ENCODE peak calls at places on chromosomes 16 and 17, in four cellular contexts. One of them, this sample, is unnamed. For H3K4me1, the result is how much of the 10 kb centered on the place peaks cover.

GRCh38 chr16:70341600-70341999 is 5.1 kb upstream of the DDX19A start:
- DNase-seq in neural progenitor cell: no peak
- DNase-seq in CD4-positive, alpha-beta memory T cell: no peak
- DNase-seq in mammary epithelial cell: no peak
- DNase-seq in this sample: no peak

GRCh38 chr16:31876955-31877828 is 3.6 kb downstream of the ZNF267 start:
- DNase-seq in neural progenitor cell: no peak
- DNase-seq in CD4-positive, alpha-beta memory T cell: peak
- DNase-seq in mammary epithelial cell: peak
- DNase-seq in this sample: peak

GRCh38 chr16:12057276-12057675 is 80.7 kb downstream of the SNX29 start:
- DNase-seq in neural progenitor cell: no peak
- DNase-seq in CD4-positive, alpha-beta memory T cell: no peak
- DNase-seq in mammary epithelial cell: no peak
- DNase-seq in this sample: no peak

GRCh38 chr17:35241520-35241919 is 1.4 kb upstream of the SLFN5 start:
- DNase-seq in neural progenitor cell: no peak
- DNase-seq in CD4-positive, alpha-beta memory T cell: no peak
- DNase-seq in mammary epithelial cell: no peak
- DNase-seq in this sample: peak

GRCh38 chr17:71472809-71473789 is 647.7 kb upstream of the SOX9 start:
- DNase-seq in neural progenitor cell: peak
- DNase-seq in CD4-positive, alpha-beta memory T cell: no peak
- DNase-seq in mammary epithelial cell: peak
- DNase-seq in this sample: no peak

GRCh38 chr17:43701318-43701743 is 39.6 kb upstream of the MEOX1 start:
- DNase-seq in neural progenitor cell: no peak
- DNase-seq in CD4-positive, alpha-beta memory T cell: no peak
- DNase-seq in mammary epithelial cell: peak
- DNase-seq in this sample: no peak

GRCh38 chr16:13923703-13924298 is 3.8 kb downstream of the ERCC4 start:
- DNase-seq in neural progenitor cell: peak
- DNase-seq in CD4-positive, alpha-beta memory T cell: peak
- DNase-seq in mammary epithelial cell: peak
- DNase-seq in this sample: no peak

GRCh38 chr16:84286568-84287220 is 8.0 kb upstream of the WFDC1 start:
- DNase-seq in neural progenitor cell: no peak
- DNase-seq in CD4-positive, alpha-beta memory T cell: no peak
- DNase-seq in mammary epithelial cell: no peak
- DNase-seq in this sample: no peak

GRCh38 chr17:80918731-80919130 is 72.9 kb upstream of the CHMP6 start:
- DNase-seq in neural progenitor cell: no peak
- DNase-seq in CD4-positive, alpha-beta memory T cell: no peak
- DNase-seq in mammary epithelial cell: no peak
- DNase-seq in this sample: no peak

GRCh38 chr16:81127051-81127450 is 30.9 kb upstream of the GCSH start:
- DNase-seq in neural progenitor cell: no peak
- DNase-seq in CD4-positive, alpha-beta memory T cell: no peak
- DNase-seq in mammary epithelial cell: peak
- DNase-seq in this sample: no peak

GRCh38 chr16:1964046-1964505 is 550 bp downstream of the RPS2 start:
- DNase-seq in neural progenitor cell: peak
- DNase-seq in CD4-positive, alpha-beta memory T cell: peak
- DNase-seq in mammary epithelial cell: peak
- DNase-seq in this sample: peak

GRCh38 chr16:12405083-12405482 is 398.6 kb downstream of the CPPED1 start:
- DNase-seq in neural progenitor cell: no peak
- DNase-seq in CD4-positive, alpha-beta memory T cell: no peak
- DNase-seq in mammary epithelial cell: no peak
- DNase-seq in this sample: no peak

GRCh38 chr17:7177210-7177953 is 1.8 kb downstream of the ASGR1 start:
- DNase-seq in neural progenitor cell: peak
- DNase-seq in CD4-positive, alpha-beta memory T cell: peak
- DNase-seq in mammary epithelial cell: peak
- DNase-seq in this sample: peak

GRCh38 chr17:16820161-16820877 is 130.3 kb downstream of the CCDC144A start:
- DNase-seq in neural progenitor cell: no peak
- DNase-seq in CD4-positive, alpha-beta memory T cell: no peak
- DNase-seq in mammary epithelial cell: peak
- DNase-seq in this sample: no peak

GRCh38 chr17:74473294-74473693 is 6.9 kb downstream of the CD300A start:
- DNase-seq in neural progenitor cell: no peak
- DNase-seq in CD4-positive, alpha-beta memory T cell: no peak
- DNase-seq in mammary epithelial cell: no peak
- DNase-seq in this sample: no peak

GRCh38 chr17:9907883-9908648 is 3.0 kb upstream of the RCVRN start:
- DNase-seq in neural progenitor cell: no peak
- DNase-seq in CD4-positive, alpha-beta memory T cell: no peak
- DNase-seq in mammary epithelial cell: no peak
- DNase-seq in this sample: no peak

GRCh38 chr17:56029980-56030624 is 123.2 kb upstream of the ANKFN1 start:
- DNase-seq in neural progenitor cell: no peak
- DNase-seq in CD4-positive, alpha-beta memory T cell: no peak
- DNase-seq in mammary epithelial cell: no peak
- DNase-seq in this sample: no peak

GRCh38 chr16:3088450-3088849 is 10.6 kb downstream of the ZSCAN10 start:
- DNase-seq in neural progenitor cell: no peak
- DNase-seq in CD4-positive, alpha-beta memory T cell: no peak
- DNase-seq in mammary epithelial cell: no peak
- DNase-seq in this sample: no peak

GRCh38 chr17:73643012-73643845 is 1.0 kb downstream of the SDK2 start:
- DNase-seq in neural progenitor cell: peak
- DNase-seq in CD4-positive, alpha-beta memory T cell: peak
- DNase-seq in mammary epithelial cell: peak
- DNase-seq in this sample: no peak

GRCh38 chr17:45338023-45338781 is 21.4 kb upstream of the MAP3K14 start:
- DNase-seq in neural progenitor cell: no peak
- DNase-seq in CD4-positive, alpha-beta memory T cell: no peak
- DNase-seq in mammary epithelial cell: no peak
- DNase-seq in this sample: no peak

GRCh38 chr17:8921147-8921546 is 44.4 kb downstream of the PIK3R5 start:
- DNase-seq in neural progenitor cell: no peak
- DNase-seq in CD4-positive, alpha-beta memory T cell: no peak
- DNase-seq in mammary epithelial cell: no peak
- DNase-seq in this sample: no peak

GRCh38 chr17:44005865-44006580 is 1.6 kb downstream of the NAGS start:
- DNase-seq in neural progenitor cell: peak
- DNase-seq in CD4-positive, alpha-beta memory T cell: peak
- DNase-seq in mammary epithelial cell: peak
- DNase-seq in this sample: no peak

GRCh38 chr16:20704281-20704680 is 6.8 kb upstream of the ACSM1 start:
- DNase-seq in neural progenitor cell: no peak
- DNase-seq in CD4-positive, alpha-beta memory T cell: no peak
- DNase-seq in mammary epithelial cell: peak
- DNase-seq in this sample: no peak

GRCh38 chr16:48153689-48154265 is 2.0 kb downstream of the ABCC12 start:
- DNase-seq in neural progenitor cell: no peak
- DNase-seq in CD4-positive, alpha-beta memory T cell: no peak
- DNase-seq in mammary epithelial cell: no peak
- DNase-seq in this sample: no peak

GRCh38 chr16:56606071-56606687 is 2.2 kb upstream of the MT2A start:
- DNase-seq in neural progenitor cell: no peak
- DNase-seq in CD4-positive, alpha-beta memory T cell: no peak
- DNase-seq in mammary epithelial cell: peak
- DNase-seq in this sample: no peak

GRCh38 chr17:74051348-74051747 is 152.1 kb upstream of the RPL38 start:
- DNase-seq in neural progenitor cell: no peak
- DNase-seq in CD4-positive, alpha-beta memory T cell: no peak
- DNase-seq in mammary epithelial cell: no peak
- DNase-seq in this sample: no peak

GRCh38 chr17:8884336-8884990 is 17.0 kb upstream of the PIK3R6 start:
- DNase-seq in neural progenitor cell: no peak
- DNase-seq in CD4-positive, alpha-beta memory T cell: no peak
- DNase-seq in mammary epithelial cell: no peak
- DNase-seq in this sample: no peak

GRCh38 chr16:19843371-19843770 is 41.3 kb downstream of the GPRC5B start:
- DNase-seq in neural progenitor cell: no peak
- DNase-seq in CD4-positive, alpha-beta memory T cell: no peak
- DNase-seq in mammary epithelial cell: peak
- DNase-seq in this sample: no peak

GRCh38 chr16:70565053-70565452 is 41.4 kb downstream of the SF3B3 start:
- DNase-seq in neural progenitor cell: no peak
- DNase-seq in CD4-positive, alpha-beta memory T cell: no peak
- DNase-seq in mammary epithelial cell: no peak
- DNase-seq in this sample: no peak

DNA sequence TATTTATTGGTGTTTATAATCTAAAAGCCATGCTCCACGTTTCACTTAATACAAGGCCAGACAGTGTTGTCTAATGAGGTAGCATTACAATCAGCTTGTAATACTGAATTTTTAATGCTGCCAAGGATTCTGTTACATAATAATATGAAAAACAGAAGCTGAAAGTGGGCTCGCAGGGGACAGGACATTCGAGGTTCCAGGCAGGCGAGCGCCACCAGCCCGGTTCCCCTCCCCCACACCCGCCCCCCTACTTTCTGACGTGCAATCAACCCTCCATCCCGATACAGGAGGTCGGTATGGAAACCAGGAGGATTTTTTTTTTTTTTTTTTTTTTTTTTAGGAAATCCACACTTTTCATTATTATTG is 6.2 kb upstream of the ZFHX3 start:
- DNase-seq in neural progenitor cell: no peak
- DNase-seq in CD4-positive, alpha-beta memory T cell: no peak
- DNase-seq in mammary epithelial cell: no peak
- DNase-seq in this sample: no peak
- H3K4me3 ChIP-seq in neural progenitor cell: no peak
- H3K4me3 ChIP-seq in CD4-positive, alpha-beta memory T cell: no peak
- H3K4me3 ChIP-seq in mammary epithelial cell: no peak
- H3K4me3 ChIP-seq in this sample: no peak

GRCh38 chr17:82525712-82526111 is 6.2 kb downstream of the FOXK2 start:
- DNase-seq in neural progenitor cell: no peak
- DNase-seq in CD4-positive, alpha-beta memory T cell: no peak
- DNase-seq in mammary epithelial cell: no peak
- DNase-seq in this sample: no peak
- H3K4me1 ChIP-seq in neural progenitor cell: under half
- H3K4me1 ChIP-seq in CD4-positive, alpha-beta memory T cell: half or more
- H3K4me1 ChIP-seq in mammary epithelial cell: under half
- H3K4me1 ChIP-seq in this sample: under half

DNA sequence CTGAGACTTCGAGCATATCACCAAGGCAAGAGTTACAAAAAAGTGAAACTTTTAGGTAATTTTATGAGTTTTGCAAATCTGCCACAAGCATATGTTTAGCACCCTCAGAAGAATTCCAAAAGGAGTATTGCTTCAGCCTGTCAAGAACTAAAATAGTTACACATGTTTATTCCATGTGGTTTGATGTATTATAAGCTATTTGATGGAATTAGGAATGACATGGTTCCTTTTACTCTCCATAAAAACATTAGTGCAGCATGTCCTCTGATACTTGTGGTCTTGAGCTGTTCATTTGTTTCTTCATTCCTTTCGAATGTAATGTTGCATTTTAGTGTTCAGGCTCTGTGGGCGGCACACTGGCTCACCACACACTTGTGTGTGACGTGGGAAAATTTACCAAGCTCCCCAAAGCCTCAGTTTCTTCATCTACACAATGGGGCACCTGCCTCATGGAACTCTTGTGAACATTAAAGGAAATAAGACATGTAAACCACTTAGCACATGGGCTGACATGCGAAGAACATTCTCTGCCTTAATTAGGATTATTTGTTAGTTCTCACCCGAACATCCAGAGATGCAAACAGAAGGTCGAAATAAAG is 204.2 kb upstream of the FOXF1 start:
- DNase-seq in neural progenitor cell: no peak
- DNase-seq in CD4-positive, alpha-beta memory T cell: no peak
- DNase-seq in mammary epithelial cell: no peak
- DNase-seq in this sample: no peak
- H3K27ac ChIP-seq in neural progenitor cell: no peak
- H3K27ac ChIP-seq in CD4-positive, alpha-beta memory T cell: no peak
- H3K27ac ChIP-seq in mammary epithelial cell: no peak
- H3K27ac ChIP-seq in this sample: no peak

GRCh38 chr17:42669705-42670198 is 7.0 kb downstream of the PLEKHH3 start:
- DNase-seq in neural progenitor cell: no peak
- DNase-seq in CD4-positive, alpha-beta memory T cell: no peak
- DNase-seq in mammary epithelial cell: no peak
- DNase-seq in this sample: no peak
- H3K4me3 ChIP-seq in neural progenitor cell: peak
- H3K4me3 ChIP-seq in CD4-positive, alpha-beta memory T cell: no peak
- H3K4me3 ChIP-seq in mammary epithelial cell: no peak
- H3K4me3 ChIP-seq in this sample: no peak

GRCh38 chr16:17305694-17306093 is 165.1 kb downstream of the XYLT1 start:
- DNase-seq in neural progenitor cell: no peak
- DNase-seq in CD4-positive, alpha-beta memory T cell: no peak
- DNase-seq in mammary epithelial cell: no peak
- DNase-seq in this sample: no peak

GRCh38 chr16:17302620-17303019 is 168.1 kb downstream of the XYLT1 start:
- DNase-seq in neural progenitor cell: no peak
- DNase-seq in CD4-positive, alpha-beta memory T cell: no peak
- DNase-seq in mammary epithelial cell: no peak
- DNase-seq in this sample: no peak

GRCh38 chr16:17304814-17305169 is 166.0 kb downstream of the XYLT1 start:
- DNase-seq in neural progenitor cell: no peak
- DNase-seq in CD4-positive, alpha-beta memory T cell: no peak
- DNase-seq in mammary epithelial cell: no peak
- DNase-seq in this sample: no peak

GRCh38 chr16:17303101-17303500 is 167.7 kb downstream of the XYLT1 start:
- DNase-seq in neural progenitor cell: no peak
- DNase-seq in CD4-positive, alpha-beta memory T cell: no peak
- DNase-seq in mammary epithelial cell: no peak
- DNase-seq in this sample: no peak

GRCh38 chr16:17304124-17304813 is 166.5 kb downstream of the XYLT1 start:
- DNase-seq in neural progenitor cell: no peak
- DNase-seq in CD4-positive, alpha-beta memory T cell: no peak
- DNase-seq in mammary epithelial cell: peak
- DNase-seq in this sample: no peak
- H3K4me1 ChIP-seq in neural progenitor cell: under half
- H3K4me1 ChIP-seq in CD4-positive, alpha-beta memory T cell: under half
- H3K4me1 ChIP-seq in mammary epithelial cell: under half
- H3K4me1 ChIP-seq in this sample: under half

GRCh38 chr16:15833551-15833950 is 23.3 kb downstream of the MYH11 start:
- DNase-seq in neural progenitor cell: no peak
- DNase-seq in CD4-positive, alpha-beta memory T cell: no peak
- DNase-seq in mammary epithelial cell: no peak
- DNase-seq in this sample: no peak
- H3K27ac ChIP-seq in neural progenitor cell: no peak
- H3K27ac ChIP-seq in CD4-positive, alpha-beta memory T cell: no peak
- H3K27ac ChIP-seq in mammary epithelial cell: no peak
- H3K27ac ChIP-seq in this sample: no peak

GRCh38 chr16:78836802-78837489 is 737.5 kb downstream of the WWOX start:
- DNase-seq in neural progenitor cell: no peak
- DNase-seq in CD4-positive, alpha-beta memory T cell: peak
- DNase-seq in mammary epithelial cell: no peak
- DNase-seq in this sample: no peak
- H3K4me3 ChIP-seq in neural progenitor cell: no peak
- H3K4me3 ChIP-seq in CD4-positive, alpha-beta memory T cell: peak
- H3K4me3 ChIP-seq in mammary epithelial cell: no peak
- H3K4me3 ChIP-seq in this sample: peak